ENCODE peak calls at places on chromosome 4, in five cellular contexts. One of them, this sample, is unnamed.
A peak's percentile ranks its signal among the peaks of the same experiment; 100 is the strongest.

GRCh38 chr4:183758735-183759447 is 99.8 kb downstream of the TRAPPC11 start:
- DNase-seq in endodermal cell: no peak
- DNase-seq in neural progenitor cell: peak; percentile 25
- DNase-seq in mesendoderm: peak; percentile 41
- DNase-seq in Karpas-422: no peak
- DNase-seq in this sample: no peak

GRCh38 chr4:177242651-177243296 is 66.9 kb upstream of the NEIL3 start:
- DNase-seq in endodermal cell: no peak
- DNase-seq in mesendoderm: no peak
- DNase-seq in neural progenitor cell: no peak
- DNase-seq in Karpas-422: no peak
- DNase-seq in this sample: no peak

GRCh38 chr4:124636793-124637192 is 75.7 kb downstream of the ANKRD50 start:
- DNase-seq in mesendoderm: peak; percentile 98
- DNase-seq in Karpas-422: no peak
- DNase-seq in neural progenitor cell: peak; percentile 91
- DNase-seq in endodermal cell: peak; percentile 86
- DNase-seq in this sample: peak; percentile 47

GRCh38 chr4:27149541-27150212 is 289.0 kb downstream of the STIM2 start:
- DNase-seq in neural progenitor cell: no peak
- DNase-seq in endodermal cell: no peak
- DNase-seq in mesendoderm: no peak
- DNase-seq in Karpas-422: no peak
- DNase-seq in this sample: no peak

GRCh38 chr4:129900430-129900953 is 804.5 kb downstream of the C4orf33 start:
- DNase-seq in mesendoderm: no peak
- DNase-seq in Karpas-422: no peak
- DNase-seq in neural progenitor cell: no peak
- DNase-seq in endodermal cell: no peak
- DNase-seq in this sample: no peak

GRCh38 chr4:58138786-58139185 is 1028.6 kb upstream of the IGFBP7 start:
- DNase-seq in neural progenitor cell: no peak
- DNase-seq in endodermal cell: no peak
- DNase-seq in mesendoderm: no peak
- DNase-seq in Karpas-422: no peak
- DNase-seq in this sample: no peak

GRCh38 chr4:40583850-40584439 is 45.7 kb downstream of the RBM47 start:
- DNase-seq in mesendoderm: no peak
- DNase-seq in neural progenitor cell: no peak
- DNase-seq in Karpas-422: no peak
- DNase-seq in endodermal cell: no peak
- DNase-seq in this sample: no peak

GRCh38 chr4:77699731-77700210 is 94.2 kb downstream of the CXCL13 start:
- DNase-seq in Karpas-422: no peak
- DNase-seq in endodermal cell: peak; percentile 71
- DNase-seq in mesendoderm: peak; percentile 93
- DNase-seq in neural progenitor cell: peak; percentile 70
- DNase-seq in this sample: peak; percentile 30

GRCh38 chr4:135368826-135369225 is 1167.2 kb upstream of the PABPC4L start:
- DNase-seq in mesendoderm: no peak
- DNase-seq in endodermal cell: no peak
- DNase-seq in Karpas-422: no peak
- DNase-seq in neural progenitor cell: no peak
- DNase-seq in this sample: no peak

GRCh38 chr4:88110826-88111225 is 47.6 kb downstream of the ABCG2 start:
- DNase-seq in Karpas-422: no peak
- DNase-seq in neural progenitor cell: no peak
- DNase-seq in endodermal cell: no peak
- DNase-seq in mesendoderm: no peak
- DNase-seq in this sample: no peak

GRCh38 chr4:123102897-123103489 is 180.6 kb upstream of the NUDT6 start:
- DNase-seq in neural progenitor cell: peak; percentile 44
- DNase-seq in Karpas-422: peak; percentile 82
- DNase-seq in mesendoderm: peak; percentile 60
- DNase-seq in endodermal cell: no peak
- DNase-seq in this sample: no peak

GRCh38 chr4:43357252-43357974 is 464.9 kb downstream of the GRXCR1 start:
- DNase-seq in Karpas-422: no peak
- DNase-seq in neural progenitor cell: no peak
- DNase-seq in mesendoderm: no peak
- DNase-seq in endodermal cell: no peak
- DNase-seq in this sample: no peak

GRCh38 chr4:11773798-11774197 is 345.1 kb upstream of the HS3ST1 start:
- DNase-seq in mesendoderm: no peak
- DNase-seq in neural progenitor cell: no peak
- DNase-seq in Karpas-422: no peak
- DNase-seq in endodermal cell: no peak
- DNase-seq in this sample: no peak

GRCh38 chr4:97720869-97721432 is 422.3 kb downstream of the STPG2 start:
- DNase-seq in mesendoderm: peak; percentile 35
- DNase-seq in endodermal cell: no peak
- DNase-seq in Karpas-422: no peak
- DNase-seq in neural progenitor cell: peak; percentile 7
- DNase-seq in this sample: no peak

GRCh38 chr4:84710520-84710919 is 127.6 kb downstream of the CDS1 start:
- DNase-seq in mesendoderm: no peak
- DNase-seq in neural progenitor cell: no peak
- DNase-seq in Karpas-422: no peak
- DNase-seq in endodermal cell: no peak
- DNase-seq in this sample: no peak

GRCh38 chr4:176563591-176563990 is 229.1 kb downstream of the VEGFC start:
- DNase-seq in neural progenitor cell: no peak
- DNase-seq in endodermal cell: no peak
- DNase-seq in Karpas-422: no peak
- DNase-seq in mesendoderm: no peak
- DNase-seq in this sample: no peak

GRCh38 chr4:23782778-23783455 is 106.9 kb downstream of the PPARGC1A start:
- DNase-seq in Karpas-422: no peak
- DNase-seq in neural progenitor cell: no peak
- DNase-seq in mesendoderm: peak; percentile 25
- DNase-seq in endodermal cell: no peak
- DNase-seq in this sample: no peak

GRCh38 chr4:82352825-82353370 is 20.9 kb downstream of the HNRNPD start:
- DNase-seq in endodermal cell: no peak
- DNase-seq in neural progenitor cell: no peak
- DNase-seq in mesendoderm: no peak
- DNase-seq in Karpas-422: no peak
- DNase-seq in this sample: no peak

GRCh38 chr4:1172971-1173757 is 781 bp upstream of the SPON2 start:
- DNase-seq in endodermal cell: peak; percentile 63
- DNase-seq in mesendoderm: no peak
- DNase-seq in Karpas-422: no peak
- DNase-seq in neural progenitor cell: peak; percentile 50
- DNase-seq in this sample: no peak

GRCh38 chr4:145694929-145695328 is 15.0 kb downstream of the C4orf51 start:
- DNase-seq in Karpas-422: no peak
- DNase-seq in mesendoderm: no peak
- DNase-seq in neural progenitor cell: no peak
- DNase-seq in endodermal cell: no peak
- DNase-seq in this sample: no peak

GRCh38 chr4:143668930-143669553 is 31.4 kb downstream of the FREM3 start:
- DNase-seq in neural progenitor cell: no peak
- DNase-seq in mesendoderm: no peak
- DNase-seq in endodermal cell: no peak
- DNase-seq in Karpas-422: no peak
- DNase-seq in this sample: no peak

GRCh38 chr4:101818362-101818761 is 27.8 kb downstream of the BANK1 start:
- DNase-seq in Karpas-422: no peak
- DNase-seq in neural progenitor cell: no peak
- DNase-seq in mesendoderm: no peak
- DNase-seq in endodermal cell: no peak
- DNase-seq in this sample: no peak

GRCh38 chr4:176034498-176034897 is 31.1 kb upstream of the WDR17 start:
- DNase-seq in endodermal cell: no peak
- DNase-seq in mesendoderm: peak; percentile 56
- DNase-seq in neural progenitor cell: peak; percentile 58
- DNase-seq in Karpas-422: peak; percentile 60
- DNase-seq in this sample: peak; percentile 6

GRCh38 chr4:55395529-55396304 is at the start of gene TMEM165:
- DNase-seq in Karpas-422: peak; percentile 95
- DNase-seq in neural progenitor cell: peak; percentile 94
- DNase-seq in mesendoderm: peak; percentile 96
- DNase-seq in endodermal cell: peak; percentile 97
- DNase-seq in this sample: peak; percentile 76

DNA sequence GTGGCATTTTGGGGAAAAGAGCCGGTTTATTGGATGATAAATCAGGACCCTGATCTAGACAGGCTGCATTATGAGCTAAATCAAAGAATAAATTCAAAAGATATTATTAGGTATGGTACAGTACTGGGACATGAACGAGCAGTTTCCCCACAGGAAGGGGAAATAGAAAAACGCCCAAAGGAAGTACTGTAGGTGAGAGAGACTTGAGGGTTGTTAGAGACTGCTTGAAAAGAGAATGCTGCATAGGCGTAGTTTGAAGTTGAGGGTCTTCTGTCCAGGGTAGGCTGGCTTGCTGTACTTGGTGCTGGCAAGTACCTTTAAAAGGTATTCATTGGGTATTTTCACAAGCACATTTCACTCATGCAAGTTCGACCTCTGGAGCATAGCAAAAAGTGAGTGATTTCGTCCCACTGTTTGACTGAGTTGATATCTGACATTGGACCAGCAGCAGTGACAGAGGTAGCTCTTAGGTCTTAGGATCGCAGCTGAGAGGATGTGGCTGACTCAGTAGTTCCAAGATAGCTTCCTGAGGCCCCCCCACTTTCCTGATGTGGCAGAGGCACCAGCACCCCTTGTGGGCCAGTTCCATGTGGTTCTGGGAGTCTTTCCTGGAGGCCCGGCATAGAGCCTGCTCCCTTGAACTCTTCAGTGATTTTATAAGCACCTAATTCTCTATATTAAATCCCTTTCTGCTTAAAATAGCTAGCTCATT is 64.3 kb downstream of the TMEM131L start:
- DNase-seq in mesendoderm: no peak
- DNase-seq in endodermal cell: no peak
- DNase-seq in neural progenitor cell: no peak
- DNase-seq in Karpas-422: peak; percentile 59
- DNase-seq in this sample: no peak
- H3K9ac ChIP-seq in mesendoderm: no peak overlapping the region
- H3K9ac ChIP-seq in endodermal cell: no peak overlapping the region
- H3K9ac ChIP-seq in neural progenitor cell: no peak overlapping the region
- H3K9ac ChIP-seq in Karpas-422: no peak overlapping the region
- H3K9ac ChIP-seq in this sample: no peak overlapping the region

DNA sequence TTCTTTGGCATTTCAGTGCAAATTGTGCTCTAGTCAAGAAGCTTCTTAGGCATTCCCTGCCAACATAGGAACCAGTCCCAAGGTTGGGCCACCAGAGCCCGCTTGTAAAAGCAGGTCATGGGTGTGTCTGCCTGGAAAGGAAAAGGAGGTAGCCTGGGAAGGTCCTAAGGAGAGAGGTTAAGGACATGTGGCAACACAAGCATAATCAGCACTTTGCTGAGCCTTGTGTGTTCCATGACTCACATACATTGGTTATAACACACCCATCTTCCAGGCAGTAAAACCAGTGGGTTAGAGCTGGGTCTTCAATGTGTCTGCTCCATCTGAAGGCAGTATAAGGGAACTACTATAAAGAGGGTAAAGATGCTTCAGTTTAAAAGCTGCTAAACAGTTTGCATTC is 165.0 kb downstream of the FHIP1A start:
- DNase-seq in Karpas-422: no peak
- DNase-seq in neural progenitor cell: no peak
- DNase-seq in mesendoderm: peak; percentile 13
- DNase-seq in endodermal cell: no peak
- DNase-seq in this sample: no peak
- H3K9ac ChIP-seq in Karpas-422: no peak overlapping the region
- H3K9ac ChIP-seq in neural progenitor cell: no peak overlapping the region
- H3K9ac ChIP-seq in mesendoderm: no peak overlapping the region
- H3K9ac ChIP-seq in endodermal cell: no peak overlapping the region
- H3K9ac ChIP-seq in this sample: no peak overlapping the region

GRCh38 chr4:154606728-154607723 is 5.4 kb downstream of the FGG start:
- DNase-seq in mesendoderm: no peak
- DNase-seq in Karpas-422: no peak
- DNase-seq in neural progenitor cell: no peak
- DNase-seq in endodermal cell: no peak
- DNase-seq in this sample: no peak

GRCh38 chr4:154612472-154613414 is at the start of gene FGG:
- DNase-seq in neural progenitor cell: no peak
- DNase-seq in mesendoderm: no peak
- DNase-seq in Karpas-422: no peak
- DNase-seq in endodermal cell: no peak
- DNase-seq in this sample: no peak

GRCh38 chr4:154611833-154612232 is 623 bp downstream of the FGG start:
- DNase-seq in endodermal cell: no peak
- DNase-seq in mesendoderm: no peak
- DNase-seq in neural progenitor cell: no peak
- DNase-seq in Karpas-422: no peak
- DNase-seq in this sample: no peak

GRCh38 chr4:154608555-154609252 is 3.8 kb downstream of the FGG start:
- DNase-seq in endodermal cell: no peak
- DNase-seq in Karpas-422: no peak
- DNase-seq in neural progenitor cell: no peak
- DNase-seq in mesendoderm: no peak
- DNase-seq in this sample: no peak

DNA sequence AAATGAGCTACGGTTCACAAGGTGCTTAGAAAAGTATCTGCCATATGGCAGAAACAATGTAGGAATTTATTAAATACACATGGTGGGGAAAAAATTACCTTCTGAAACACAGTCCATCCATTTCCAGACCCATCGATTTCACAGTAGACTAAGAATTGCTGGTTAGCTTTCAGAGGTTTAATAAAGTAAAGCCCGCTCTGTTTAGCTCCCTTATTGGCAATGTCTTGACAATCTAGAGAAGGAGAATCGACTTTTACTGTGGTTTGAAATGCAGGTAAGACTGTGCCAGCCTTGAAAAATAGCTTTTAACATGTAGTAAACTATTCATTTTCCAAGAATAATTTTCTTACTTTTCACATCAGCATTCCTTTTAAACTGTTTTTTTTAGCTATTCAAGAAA is 2.9 kb downstream of the FGG start:
- DNase-seq in endodermal cell: no peak
- DNase-seq in mesendoderm: no peak
- DNase-seq in neural progenitor cell: no peak
- DNase-seq in Karpas-422: no peak
- DNase-seq in this sample: no peak
- H3K9ac ChIP-seq in endodermal cell: no peak overlapping the region
- H3K9ac ChIP-seq in mesendoderm: no peak overlapping the region
- H3K9ac ChIP-seq in neural progenitor cell: no peak overlapping the region
- H3K9ac ChIP-seq in Karpas-422: no peak overlapping the region
- H3K9ac ChIP-seq in this sample: no peak overlapping the region

GRCh38 chr4:2689825-2690700 is 66.1 kb downstream of the TNIP2 start:
- DNase-seq in Karpas-422: peak; percentile 95
- DNase-seq in neural progenitor cell: no peak
- DNase-seq in endodermal cell: no peak
- DNase-seq in mesendoderm: no peak
- DNase-seq in this sample: no peak
- H3K9ac ChIP-seq in Karpas-422: peak overlapping the region; percentile 67
- H3K9ac ChIP-seq in neural progenitor cell: no peak overlapping the region
- H3K9ac ChIP-seq in endodermal cell: no peak overlapping the region
- H3K9ac ChIP-seq in mesendoderm: no peak overlapping the region
- H3K9ac ChIP-seq in this sample: no peak overlapping the region

This sample was measured in NT2/D1.